ENCODE peak calls at places on chromosomes 16 and 17, in six cellular contexts. R, E, F, V, Q and L are unnamed samples.

GRCh38 chr16:9870962-9871361 is 311.3 kb downstream of the GRIN2A start:
- DNase-seq in R (no peak), E (no peak), F (no peak), V (no peak), Q (no peak), L (no peak)

GRCh38 chr17:82902972-82903874 is 63.4 kb upstream of the ZNF750 start:
- DNase-seq in R (no peak), E (no peak), F (no peak), V (no peak), Q (no peak), L (no peak)

GRCh38 chr17:32596666-32597065 is 109.9 kb downstream of the CDK5R1 start:
- DNase-seq in R (no peak), E (no peak), F (no peak), V (no peak), Q (no peak), L (no peak)

GRCh38 chr17:79777844-79778503 is at the start of gene CBX2:
- DNase-seq in R (peak; percentile 53), E (no peak), F (peak; percentile 51), V (peak; percentile 87), Q (peak; percentile 34), L (peak; percentile 39)

GRCh38 chr17:57256708-57257112 is 387 bp downstream of the MSI2 start:
- DNase-seq in R (no peak), E (peak; percentile 24), F (peak; percentile 37), V (peak; percentile 62), Q (no peak), L (peak; percentile 7)

GRCh38 chr16:50254072-50254471 is 12.3 kb upstream of the ADCY7 start:
- DNase-seq in R (no peak), E (no peak), F (no peak), V (no peak), Q (no peak), L (no peak)

GRCh38 chr16:31427441-31428276 is 501 bp downstream of the COX6A2 start:
- DNase-seq in R (peak; percentile 23), E (peak; percentile 15), F (no peak), V (peak; percentile 90), Q (no peak), L (peak; percentile 50)

GRCh38 chr16:1920727-1921155 is 2.5 kb upstream of the HS3ST6 start:
- DNase-seq in R (no peak), E (no peak), F (no peak), V (no peak), Q (no peak), L (no peak)

GRCh38 chr16:15874745-15875314 is 13.6 kb downstream of the CEP20 start:
- DNase-seq in R (peak; percentile 76), E (peak; percentile 61), F (no peak), V (peak; percentile 65), Q (peak; percentile 64), L (peak; percentile 86)

GRCh38 chr17:16446338-16446983 is 31.1 kb downstream of the TRPV2 start:
- DNase-seq in R (no peak), E (no peak), F (no peak), V (no peak), Q (no peak), L (no peak)

GRCh38 chr17:58319181-58320162 is 9.1 kb downstream of the TSPOAP1 start:
- DNase-seq in R (no peak), E (no peak), F (no peak), V (peak; percentile 48), Q (no peak), L (no peak)

GRCh38 chr17:1647802-1648581 is 1.7 kb downstream of the RILP start:
- DNase-seq in R (peak; percentile 26), E (peak; percentile 36), F (no peak), V (peak; percentile 59), Q (no peak), L (peak; percentile 20)

GRCh38 chr17:39548494-39548893 is 59.2 kb downstream of the NEUROD2 start:
- DNase-seq in R (no peak), E (no peak), F (no peak), V (no peak), Q (no peak), L (peak; percentile 31)

GRCh38 chr17:44210342-44211192 is 8.9 kb downstream of the UBTF start:
- DNase-seq in R (peak; percentile 87), E (peak; percentile 81), F (peak; percentile 92), V (peak; percentile 96), Q (peak; percentile 76), L (peak; percentile 81)

GRCh38 chr16:57424599-57424998 is 20.0 kb downstream of the CCL17 start:
- DNase-seq in R (no peak), E (no peak), F (no peak), V (no peak), Q (no peak), L (peak; percentile 29)

GRCh38 chr17:20077978-20078674 is 69.0 kb downstream of the SPECC1 start:
- DNase-seq in R (no peak), E (no peak), F (no peak), V (no peak), Q (no peak), L (no peak)

GRCh38 chr16:21167360-21167759 is 8.9 kb downstream of the LDAF1 start:
- DNase-seq in R (peak; percentile 90), E (no peak), F (no peak), V (no peak), Q (peak; percentile 94), L (peak; percentile 60)

GRCh38 chr16:68972008-68972407 is 128.7 kb downstream of the TANGO6 start:
- DNase-seq in R (no peak), E (no peak), F (no peak), V (no peak), Q (no peak), L (no peak)

GRCh38 chr17:40309031-40309937 is at the start of gene RARA:
- DNase-seq in R (no peak), E (no peak), F (no peak), V (peak; percentile 68), Q (no peak), L (peak; percentile 38)

GRCh38 chr17:19508327-19508867 is 25.3 kb upstream of the SLC47A1 start:
- DNase-seq in R (no peak), E (no peak), F (peak; percentile 55), V (peak; percentile 70), Q (no peak), L (no peak)

GRCh38 chr17:9251273-9251672 is 230.0 kb downstream of the NTN1 start:
- DNase-seq in R (no peak), E (no peak), F (no peak), V (no peak), Q (no peak), L (no peak)

GRCh38 chr17:49132317-49132698 is 261 bp upstream of the B4GALNT2 start:
- DNase-seq in R (no peak), E (no peak), F (no peak), V (no peak), Q (no peak), L (no peak)

GRCh38 chr16:87681990-87682570 is 79.8 kb downstream of the JPH3 start:
- DNase-seq in R (peak; percentile 72), E (no peak), F (no peak), V (no peak), Q (peak; percentile 63), L (peak; percentile 79)

GRCh38 chr16:12323007-12323699 is 346.6 kb downstream of the SNX29 start:
- DNase-seq in R (peak; percentile 10), E (no peak), F (no peak), V (no peak), Q (no peak), L (no peak)

GRCh38 chr16:1612320-1613111 is at the start of gene CRAMP1:
- DNase-seq in R (no peak), E (no peak), F (no peak), V (peak; percentile 56), Q (peak; percentile 9), L (peak; percentile 4)

GRCh38 chr17:19407601-19408380 is 3.2 kb upstream of the RNF112 start:
- DNase-seq in R (no peak), E (no peak), F (no peak), V (no peak), Q (no peak), L (no peak)

GRCh38 chr17:61000911-61001310 is 323.3 kb downstream of the BCAS3 start:
- DNase-seq in R (peak; percentile 48), E (no peak), F (no peak), V (no peak), Q (peak; percentile 44), L (peak; percentile 68)

GRCh38 chr17:13297198-13297597 is 279.4 kb upstream of the ELAC2 start:
- DNase-seq in R (no peak), E (no peak), F (no peak), V (no peak), Q (no peak), L (no peak)

GRCh38 chr17:79907855-79908254 is 68.6 kb upstream of the CBX4 start:
- DNase-seq in R (peak; percentile 23), E (no peak), F (no peak), V (peak; percentile 15), Q (peak; percentile 57), L (no peak)

DNA sequence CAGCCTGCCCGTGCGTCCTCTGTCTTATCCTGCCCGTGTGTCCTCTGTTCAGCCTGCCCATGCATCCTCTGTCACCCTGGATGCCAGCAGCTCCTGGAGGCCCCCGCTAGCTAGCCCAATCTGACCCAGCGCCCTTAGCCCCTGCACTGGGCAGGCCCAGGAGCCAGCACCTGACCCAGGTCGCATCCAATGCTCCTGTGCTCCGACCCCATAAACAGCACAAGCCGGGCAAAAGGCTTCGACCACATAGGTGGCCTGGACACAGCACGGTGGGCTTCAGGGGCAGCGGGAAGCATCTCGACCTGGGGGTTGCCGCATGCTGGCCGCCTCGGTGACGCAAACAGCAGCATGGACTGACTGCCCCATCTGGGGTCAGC is 13.1 kb downstream of the CDH15 start:
- DNase-seq in R (no peak), E (no peak), F (no peak), V (no peak), Q (no peak), L (no peak)
- H3K4me3 ChIP-seq in R (no peak overlapping the region), E (no peak overlapping the region), F (no peak overlapping the region), V (no peak overlapping the region), Q (no peak overlapping the region), L (no peak overlapping the region)

GRCh38 chr17:42180922-42181850 is at the start of gene KCNH4:
- DNase-seq in R (peak; percentile 58), E (peak; percentile 65), F (peak; percentile 85), V (peak; percentile 86), Q (peak; percentile 76), L (peak; percentile 67)
- TF ChIP-seq CTCF in R (peak; percentile 48), E (peak; percentile 57), F (peak; percentile 39), V (peak; percentile 38), Q (peak; percentile 66), L (peak; percentile 55)

GRCh38 chr17:29158096-29158495 is 22.1 kb downstream of the MYO18A start:
- DNase-seq in R (no peak), E (no peak), F (no peak), V (no peak), Q (no peak), L (no peak)
- H3K4me3 ChIP-seq in R (no peak overlapping the region), E (peak overlapping the region; percentile 5), F (no peak overlapping the region), V (no peak overlapping the region), Q (no peak overlapping the region), L (no peak overlapping the region)

DNA sequence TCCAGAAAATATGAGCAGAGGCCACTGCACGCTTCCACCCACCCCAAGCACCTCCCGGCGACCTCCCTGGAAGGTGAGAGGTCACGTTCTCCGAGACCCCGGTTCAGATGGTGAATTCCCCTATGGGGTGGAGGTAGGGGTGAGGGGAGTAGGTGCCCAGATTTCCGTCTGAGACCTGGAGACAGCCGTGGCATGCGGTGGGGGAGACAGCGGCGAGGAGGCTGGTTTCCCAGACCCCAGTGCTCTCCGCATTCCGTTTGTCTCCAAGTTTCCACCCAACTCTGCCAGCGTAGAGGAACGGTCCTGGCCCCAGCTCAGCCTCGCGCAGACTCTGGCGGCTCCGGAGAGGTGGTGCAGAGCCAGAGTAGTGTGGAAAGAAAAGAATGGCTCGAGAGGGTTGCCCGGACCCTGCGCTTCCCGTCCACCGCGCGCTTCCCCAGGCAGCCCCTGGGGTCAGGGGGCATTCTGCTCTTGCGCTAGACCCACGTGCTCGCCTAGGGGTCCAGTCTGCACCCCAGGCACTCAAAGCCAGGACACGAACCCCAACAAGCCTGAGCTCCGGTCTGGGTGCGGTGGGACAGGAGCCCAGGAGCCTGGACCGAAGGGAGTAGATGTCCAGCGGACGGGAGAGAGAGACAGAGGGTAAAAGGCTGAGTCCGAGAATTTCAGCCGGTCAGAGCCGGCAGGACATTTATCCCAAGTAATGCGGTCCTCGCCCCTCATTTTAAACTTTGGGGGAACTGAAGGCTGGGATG is 3.9 kb downstream of the PMP22 start:
- DNase-seq in R (peak; percentile 57), E (peak; percentile 32), F (no peak), V (peak; percentile 85), Q (peak; percentile 57), L (peak; percentile 63)
- TF ChIP-seq CTCF in R (peak; percentile 15), E (peak; percentile 9), F (no peak), V (no peak), Q (peak; percentile 64), L (peak; percentile 54)